ENCODE peak calls at places on chromosomes 6 and 20, in ten cellular contexts. One of them, this sample, is unnamed.

GRCh38 chr6:168390746-168391400 is 50.1 kb upstream of the SMOC2 start:
- DNase-seq in Panc1: no peak
- DNase-seq in psoas muscle: no peak
- DNase-seq in NB4: no peak
- DNase-seq in thyroid gland: peak; percentile 81
- DNase-seq in left lung: no peak
- DNase-seq in hepatocyte: no peak
- DNase-seq in cardiac fibroblast: no peak
- DNase-seq in PC-3: no peak
- DNase-seq in kidney epithelial cell: no peak
- DNase-seq in this sample: no peak

GRCh38 chr6:112176175-112176574 is 78.2 kb downstream of the LAMA4 start:
- DNase-seq in Panc1: no peak
- DNase-seq in hepatocyte: no peak
- DNase-seq in PC-3: peak; percentile 45
- DNase-seq in NB4: no peak
- DNase-seq in kidney epithelial cell: no peak
- DNase-seq in psoas muscle: no peak
- DNase-seq in thyroid gland: no peak
- DNase-seq in left lung: no peak
- DNase-seq in cardiac fibroblast: no peak
- DNase-seq in this sample: no peak

GRCh38 chr6:170031684-170032121 is 259.2 kb downstream of the DLL1 start:
- DNase-seq in NB4: no peak
- DNase-seq in Panc1: no peak
- DNase-seq in kidney epithelial cell: no peak
- DNase-seq in psoas muscle: no peak
- DNase-seq in thyroid gland: no peak
- DNase-seq in cardiac fibroblast: no peak
- DNase-seq in PC-3: peak; percentile 42
- DNase-seq in hepatocyte: no peak
- DNase-seq in left lung: no peak
- DNase-seq in this sample: no peak

GRCh38 chr6:85865665-85866372 is 223.1 kb upstream of the SYNCRIP start:
- DNase-seq in left lung: no peak
- DNase-seq in psoas muscle: no peak
- DNase-seq in kidney epithelial cell: peak; percentile 61
- DNase-seq in Panc1: no peak
- DNase-seq in cardiac fibroblast: peak; percentile 86
- DNase-seq in thyroid gland: peak; percentile 21
- DNase-seq in hepatocyte: peak; percentile 56
- DNase-seq in PC-3: peak; percentile 89
- DNase-seq in NB4: peak; percentile 27
- DNase-seq in this sample: peak; percentile 62

GRCh38 chr6:47376930-47377329 is 67.2 kb upstream of the TNFRSF21 start:
- DNase-seq in kidney epithelial cell: no peak
- DNase-seq in thyroid gland: no peak
- DNase-seq in left lung: no peak
- DNase-seq in psoas muscle: no peak
- DNase-seq in Panc1: no peak
- DNase-seq in PC-3: no peak
- DNase-seq in cardiac fibroblast: no peak
- DNase-seq in hepatocyte: no peak
- DNase-seq in NB4: no peak
- DNase-seq in this sample: no peak

GRCh38 chr6:146310628-146311027 is 233.0 kb upstream of the RAB32 start:
- DNase-seq in hepatocyte: no peak
- DNase-seq in cardiac fibroblast: no peak
- DNase-seq in left lung: no peak
- DNase-seq in PC-3: no peak
- DNase-seq in NB4: no peak
- DNase-seq in Panc1: no peak
- DNase-seq in thyroid gland: no peak
- DNase-seq in psoas muscle: no peak
- DNase-seq in kidney epithelial cell: no peak
- DNase-seq in this sample: no peak

GRCh38 chr6:21468487-21468886 is 125.1 kb upstream of the SOX4 start:
- DNase-seq in kidney epithelial cell: no peak
- DNase-seq in hepatocyte: no peak
- DNase-seq in psoas muscle: no peak
- DNase-seq in NB4: no peak
- DNase-seq in Panc1: no peak
- DNase-seq in left lung: no peak
- DNase-seq in PC-3: no peak
- DNase-seq in thyroid gland: no peak
- DNase-seq in cardiac fibroblast: no peak
- DNase-seq in this sample: no peak

GRCh38 chr6:164022632-164023031 is 608.1 kb downstream of the QKI start:
- DNase-seq in thyroid gland: no peak
- DNase-seq in Panc1: no peak
- DNase-seq in PC-3: no peak
- DNase-seq in NB4: no peak
- DNase-seq in psoas muscle: peak; percentile 60
- DNase-seq in kidney epithelial cell: no peak
- DNase-seq in cardiac fibroblast: no peak
- DNase-seq in left lung: no peak
- DNase-seq in hepatocyte: no peak
- DNase-seq in this sample: no peak

GRCh38 chr6:138403324-138403800 is 661 bp upstream of the HEBP2 start:
- DNase-seq in cardiac fibroblast: peak; percentile 23
- DNase-seq in NB4: peak; percentile 73
- DNase-seq in left lung: peak; percentile 55
- DNase-seq in psoas muscle: peak; percentile 74
- DNase-seq in Panc1: no peak
- DNase-seq in PC-3: no peak
- DNase-seq in hepatocyte: peak; percentile 69
- DNase-seq in thyroid gland: peak; percentile 34
- DNase-seq in kidney epithelial cell: no peak
- DNase-seq in this sample: no peak

GRCh38 chr6:38095054-38095453 is 275.5 kb downstream of the ZFAND3 start:
- DNase-seq in Panc1: peak; percentile 13
- DNase-seq in kidney epithelial cell: peak; percentile 18
- DNase-seq in cardiac fibroblast: peak; percentile 67
- DNase-seq in NB4: no peak
- DNase-seq in hepatocyte: no peak
- DNase-seq in psoas muscle: no peak
- DNase-seq in left lung: no peak
- DNase-seq in thyroid gland: no peak
- DNase-seq in PC-3: peak; percentile 76
- DNase-seq in this sample: peak; percentile 34

GRCh38 chr6:158231551-158232444 is 63.6 kb downstream of the GTF2H5 start:
- DNase-seq in cardiac fibroblast: peak; percentile 57
- DNase-seq in hepatocyte: peak; percentile 91
- DNase-seq in Panc1: no peak
- DNase-seq in PC-3: peak; percentile 60
- DNase-seq in thyroid gland: peak; percentile 70
- DNase-seq in psoas muscle: peak; percentile 87
- DNase-seq in kidney epithelial cell: no peak
- DNase-seq in NB4: peak; percentile 79
- DNase-seq in left lung: peak; percentile 73
- DNase-seq in this sample: peak; percentile 74

GRCh38 chr20:23666189-23666588 is 22.6 kb downstream of the CST4 start:
- DNase-seq in left lung: no peak
- DNase-seq in hepatocyte: no peak
- DNase-seq in kidney epithelial cell: no peak
- DNase-seq in thyroid gland: no peak
- DNase-seq in PC-3: peak; percentile 25
- DNase-seq in Panc1: no peak
- DNase-seq in NB4: peak; percentile 12
- DNase-seq in cardiac fibroblast: peak; percentile 26
- DNase-seq in psoas muscle: no peak
- DNase-seq in this sample: no peak

GRCh38 chr20:50521709-50522674 is 11.8 kb downstream of the PTPN1 start:
- DNase-seq in kidney epithelial cell: no peak
- DNase-seq in thyroid gland: no peak
- DNase-seq in hepatocyte: no peak
- DNase-seq in psoas muscle: no peak
- DNase-seq in Panc1: no peak
- DNase-seq in NB4: peak; percentile 58
- DNase-seq in left lung: no peak
- DNase-seq in PC-3: no peak
- DNase-seq in cardiac fibroblast: no peak
- DNase-seq in this sample: no peak

GRCh38 chr20:45917790-45918141 is 5.8 kb upstream of the PLTP start:
- DNase-seq in thyroid gland: no peak
- DNase-seq in Panc1: no peak
- DNase-seq in psoas muscle: peak; percentile 49
- DNase-seq in left lung: no peak
- DNase-seq in NB4: no peak
- DNase-seq in hepatocyte: no peak
- DNase-seq in PC-3: no peak
- DNase-seq in kidney epithelial cell: no peak
- DNase-seq in cardiac fibroblast: peak; percentile 54
- DNase-seq in this sample: no peak

GRCh38 chr6:106170030-106170791 is 84.1 kb downstream of the PRDM1 start:
- DNase-seq in Panc1: no peak
- DNase-seq in psoas muscle: no peak
- DNase-seq in cardiac fibroblast: no peak
- DNase-seq in kidney epithelial cell: no peak
- DNase-seq in PC-3: no peak
- DNase-seq in NB4: no peak
- DNase-seq in thyroid gland: no peak
- DNase-seq in hepatocyte: no peak
- DNase-seq in left lung: no peak
- DNase-seq in this sample: no peak
- TF ChIP-seq CTCF in Panc1: no peak
- TF ChIP-seq CTCF in psoas muscle: no peak
- TF ChIP-seq CTCF in cardiac fibroblast: no peak
- TF ChIP-seq CTCF in kidney epithelial cell: no peak
- TF ChIP-seq CTCF in PC-3: no peak
- TF ChIP-seq CTCF in NB4: no peak
- TF ChIP-seq CTCF in thyroid gland: no peak
- TF ChIP-seq CTCF in hepatocyte: no peak
- TF ChIP-seq CTCF in left lung: no peak
- TF ChIP-seq CTCF in this sample: no peak

GRCh38 chr6:108578595-108579038 is 17.9 kb downstream of the FOXO3 start:
- DNase-seq in kidney epithelial cell: no peak
- DNase-seq in psoas muscle: no peak
- DNase-seq in left lung: no peak
- DNase-seq in PC-3: no peak
- DNase-seq in Panc1: no peak
- DNase-seq in NB4: no peak
- DNase-seq in thyroid gland: no peak
- DNase-seq in hepatocyte: peak; percentile 59
- DNase-seq in cardiac fibroblast: peak; percentile 74
- DNase-seq in this sample: peak; percentile 36
- H3K4me3 ChIP-seq in kidney epithelial cell: no peak overlapping the region
- H3K4me3 ChIP-seq in psoas muscle: no peak overlapping the region
- H3K4me3 ChIP-seq in left lung: no peak overlapping the region
- H3K4me3 ChIP-seq in PC-3: no peak overlapping the region
- H3K4me3 ChIP-seq in Panc1: no peak overlapping the region
- H3K4me3 ChIP-seq in NB4: no peak overlapping the region
- H3K4me3 ChIP-seq in thyroid gland: no peak overlapping the region
- H3K4me3 ChIP-seq in hepatocyte: no peak overlapping the region
- H3K4me3 ChIP-seq in cardiac fibroblast: no peak overlapping the region
- H3K4me3 ChIP-seq in this sample: no peak overlapping the region

GRCh38 chr6:97978855-97979271 is 695.8 kb upstream of the MMS22L start:
- DNase-seq in Panc1: no peak
- DNase-seq in psoas muscle: no peak
- DNase-seq in left lung: no peak
- DNase-seq in NB4: peak; percentile 25
- DNase-seq in kidney epithelial cell: no peak
- DNase-seq in hepatocyte: peak; percentile 6
- DNase-seq in PC-3: peak; percentile 54
- DNase-seq in cardiac fibroblast: no peak
- DNase-seq in thyroid gland: peak; percentile 3
- DNase-seq in this sample: peak; percentile 17
- TF ChIP-seq CTCF in Panc1: peak; percentile 22
- TF ChIP-seq CTCF in psoas muscle: no peak
- TF ChIP-seq CTCF in left lung: no peak
- TF ChIP-seq CTCF in NB4: no peak
- TF ChIP-seq CTCF in kidney epithelial cell: no peak
- TF ChIP-seq CTCF in hepatocyte: no peak
- TF ChIP-seq CTCF in PC-3: peak; percentile 64
- TF ChIP-seq CTCF in cardiac fibroblast: no peak
- TF ChIP-seq CTCF in thyroid gland: no peak
- TF ChIP-seq CTCF in this sample: peak; percentile 9

DNA sequence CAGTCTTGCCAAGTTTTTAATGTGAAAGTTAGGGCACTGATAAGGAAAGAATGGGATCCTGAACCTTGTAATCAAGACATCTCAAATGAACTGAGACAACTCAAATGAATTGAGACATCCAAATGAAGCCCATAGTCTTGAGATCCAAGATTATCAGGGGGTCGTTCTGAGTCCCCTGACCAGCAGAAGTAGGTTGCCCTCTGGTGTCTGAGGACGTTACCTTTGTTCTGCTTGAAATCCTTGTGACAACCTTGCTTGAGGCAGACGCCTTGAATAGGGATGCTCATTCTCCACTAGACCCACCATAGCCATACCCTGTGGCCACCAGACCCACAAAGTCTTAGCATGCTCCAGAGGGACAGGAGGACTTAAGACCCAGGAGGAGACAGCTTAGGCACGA is 37.7 kb downstream of the ZBTB9 start:
- DNase-seq in cardiac fibroblast: no peak
- DNase-seq in left lung: no peak
- DNase-seq in Panc1: no peak
- DNase-seq in NB4: peak; percentile 42
- DNase-seq in thyroid gland: no peak
- DNase-seq in kidney epithelial cell: no peak
- DNase-seq in PC-3: no peak
- DNase-seq in hepatocyte: no peak
- DNase-seq in psoas muscle: no peak
- DNase-seq in this sample: no peak
- H3K4me3 ChIP-seq in cardiac fibroblast: no peak overlapping the region
- H3K4me3 ChIP-seq in left lung: no peak overlapping the region
- H3K4me3 ChIP-seq in Panc1: no peak overlapping the region
- H3K4me3 ChIP-seq in NB4: no peak overlapping the region
- H3K4me3 ChIP-seq in thyroid gland: no peak overlapping the region
- H3K4me3 ChIP-seq in kidney epithelial cell: no peak overlapping the region
- H3K4me3 ChIP-seq in PC-3: no peak overlapping the region
- H3K4me3 ChIP-seq in hepatocyte: no peak overlapping the region
- H3K4me3 ChIP-seq in psoas muscle: no peak overlapping the region
- H3K4me3 ChIP-seq in this sample: no peak overlapping the region

GRCh38 chr6:108958900-108959770 is 110.9 kb downstream of the ARMC2 start:
- DNase-seq in Panc1: no peak
- DNase-seq in NB4: peak; percentile 22
- DNase-seq in cardiac fibroblast: no peak
- DNase-seq in kidney epithelial cell: no peak
- DNase-seq in left lung: no peak
- DNase-seq in PC-3: no peak
- DNase-seq in hepatocyte: no peak
- DNase-seq in thyroid gland: no peak
- DNase-seq in psoas muscle: no peak
- DNase-seq in this sample: no peak
- TF ChIP-seq CTCF in Panc1: no peak
- TF ChIP-seq CTCF in NB4: no peak
- TF ChIP-seq CTCF in cardiac fibroblast: no peak
- TF ChIP-seq CTCF in kidney epithelial cell: no peak
- TF ChIP-seq CTCF in left lung: no peak
- TF ChIP-seq CTCF in PC-3: no peak
- TF ChIP-seq CTCF in hepatocyte: no peak
- TF ChIP-seq CTCF in thyroid gland: no peak
- TF ChIP-seq CTCF in psoas muscle: no peak
- TF ChIP-seq CTCF in this sample: no peak

GRCh38 chr6:147448212-147448611 is 60.3 kb upstream of the SAMD5 start:
- DNase-seq in PC-3: no peak
- DNase-seq in left lung: no peak
- DNase-seq in Panc1: no peak
- DNase-seq in hepatocyte: no peak
- DNase-seq in cardiac fibroblast: no peak
- DNase-seq in thyroid gland: peak; percentile 15
- DNase-seq in NB4: peak; percentile 41
- DNase-seq in psoas muscle: no peak
- DNase-seq in kidney epithelial cell: no peak
- DNase-seq in this sample: peak; percentile 46
- H3K4me3 ChIP-seq in PC-3: no peak overlapping the region
- H3K4me3 ChIP-seq in left lung: no peak overlapping the region
- H3K4me3 ChIP-seq in Panc1: no peak overlapping the region
- H3K4me3 ChIP-seq in hepatocyte: no peak overlapping the region
- H3K4me3 ChIP-seq in cardiac fibroblast: no peak overlapping the region
- H3K4me3 ChIP-seq in thyroid gland: no peak overlapping the region
- H3K4me3 ChIP-seq in NB4: no peak overlapping the region
- H3K4me3 ChIP-seq in psoas muscle: no peak overlapping the region
- H3K4me3 ChIP-seq in kidney epithelial cell: no peak overlapping the region
- H3K4me3 ChIP-seq in this sample: no peak overlapping the region

GRCh38 chr20:34171640-34172039 is 59.6 kb upstream of the EIF2S2 start:
- DNase-seq in NB4: no peak
- DNase-seq in kidney epithelial cell: no peak
- DNase-seq in PC-3: no peak
- DNase-seq in psoas muscle: no peak
- DNase-seq in Panc1: no peak
- DNase-seq in left lung: no peak
- DNase-seq in thyroid gland: no peak
- DNase-seq in hepatocyte: peak; percentile 41
- DNase-seq in cardiac fibroblast: no peak
- DNase-seq in this sample: no peak
- TF ChIP-seq CTCF in NB4: no peak
- TF ChIP-seq CTCF in kidney epithelial cell: no peak
- TF ChIP-seq CTCF in PC-3: no peak
- TF ChIP-seq CTCF in psoas muscle: no peak
- TF ChIP-seq CTCF in Panc1: no peak
- TF ChIP-seq CTCF in left lung: no peak
- TF ChIP-seq CTCF in thyroid gland: no peak
- TF ChIP-seq CTCF in hepatocyte: no peak
- TF ChIP-seq CTCF in cardiac fibroblast: no peak
- TF ChIP-seq CTCF in this sample: no peak

This sample was measured in epithelial cell of esophagus.